ENCODE peak calls at places on chromosomes 3 and 15, in eight cellular contexts. V, W, B, T, D, A, U and F are unnamed samples.

GRCh38 chr15:76575177-76576078 is 238.9 kb downstream of the ISL2 start:
- DNase-seq in V (no peak), W (no peak), B (no peak), T (no peak), D (peak; percentile 45), A (no peak), U (no peak), F (no peak)

GRCh38 chr15:25536801-25537310 is 98.0 kb upstream of the UBE3A start:
- DNase-seq in V (no peak), W (no peak), B (no peak), T (no peak), D (no peak), A (peak; percentile 28), U (no peak), F (no peak)

GRCh38 chr3:125039897-125040175 is 16.0 kb downstream of the HEG1 start:
- DNase-seq in V (no peak), W (no peak), B (peak; percentile 42), T (no peak), D (no peak), A (no peak), U (no peak), F (no peak)

GRCh38 chr15:99142562-99142961 is 37.7 kb downstream of the SYNM start:
- DNase-seq in V (no peak), W (no peak), B (no peak), T (peak; percentile 63), D (no peak), A (peak; percentile 32), U (peak; percentile 24), F (no peak)

GRCh38 chr3:114799789-114800188 is 347.3 kb downstream of the ZBTB20 start:
- DNase-seq in V (no peak), W (no peak), B (no peak), T (no peak), D (peak; percentile 4), A (no peak), U (no peak), F (no peak)

GRCh38 chr3:27657871-27658270 is 64.3 kb downstream of the EOMES start:
- DNase-seq in V (no peak), W (no peak), B (no peak), T (no peak), D (peak; percentile 38), A (no peak), U (no peak), F (no peak)

GRCh38 chr15:66053991-66054390 is 184.7 kb downstream of the RAB11A start:
- DNase-seq in V (no peak), W (no peak), B (no peak), T (no peak), D (no peak), A (no peak), U (no peak), F (no peak)

GRCh38 chr3:153752405-153753027 is 368.7 kb upstream of the ARHGEF26 start:
- DNase-seq in V (no peak), W (no peak), B (no peak), T (no peak), D (no peak), A (no peak), U (no peak), F (no peak)

GRCh38 chr3:126858887-126859286 is 124.0 kb upstream of the PLXNA1 start:
- DNase-seq in V (no peak), W (no peak), B (peak; percentile 22), T (peak; percentile 67), D (peak; percentile 95), A (no peak), U (no peak), F (no peak)

GRCh38 chr15:31977812-31978662 is 52.3 kb upstream of the CHRNA7 start:
- DNase-seq in V (peak; percentile 79), W (peak; percentile 75), B (peak; percentile 26), T (peak; percentile 94), D (peak; percentile 18), A (peak; percentile 49), U (peak; percentile 88), F (peak; percentile 88)

DNA sequence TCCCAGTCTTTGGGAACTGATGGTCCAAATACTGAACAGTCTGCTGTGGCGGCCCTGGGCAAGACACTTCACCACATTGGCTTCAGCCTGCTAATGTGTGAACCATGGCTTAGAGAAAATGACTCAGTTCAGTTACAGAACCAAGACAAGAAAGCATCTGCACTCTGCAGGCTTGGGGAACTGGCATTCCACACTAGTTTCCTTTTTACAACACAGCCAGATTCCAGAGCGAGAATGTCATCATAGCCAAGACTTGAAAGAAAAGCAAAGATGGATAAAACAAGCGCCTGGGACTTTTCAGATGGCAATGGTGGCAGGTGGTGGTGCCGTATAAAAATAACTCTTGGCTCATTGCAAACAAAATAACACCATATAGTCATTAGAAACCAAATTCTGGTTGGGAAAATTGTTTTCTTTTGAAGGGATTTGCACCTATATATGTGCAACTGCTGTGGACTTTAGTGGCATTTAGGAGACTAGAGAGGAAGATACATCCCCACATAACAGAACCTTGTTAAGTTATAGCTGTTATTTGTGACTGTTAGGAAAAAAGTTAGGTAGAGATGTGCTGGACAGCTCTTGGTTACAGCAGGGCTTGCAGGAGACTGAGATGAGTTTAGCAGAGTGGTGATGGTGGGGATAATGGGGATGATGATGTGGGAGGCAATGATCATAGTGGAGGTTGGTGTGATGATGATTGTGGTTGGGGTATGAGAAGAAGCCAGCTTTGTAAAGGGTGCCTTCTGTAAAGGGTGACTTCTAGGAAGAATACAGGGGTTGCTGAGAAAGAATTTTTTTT is 273.6 kb downstream of the THRB start:
- DNase-seq in V (no peak), W (no peak), B (peak; percentile 79), T (no peak), D (peak; percentile 98), A (peak; percentile 57), U (no peak), F (peak; percentile 27)
- H3K9ac ChIP-seq in V (no peak overlapping the region), W (no peak overlapping the region), B (no peak overlapping the region), T (no peak overlapping the region), D (no peak overlapping the region), A (no peak overlapping the region), U (no peak overlapping the region), F (no peak overlapping the region)

DNA sequence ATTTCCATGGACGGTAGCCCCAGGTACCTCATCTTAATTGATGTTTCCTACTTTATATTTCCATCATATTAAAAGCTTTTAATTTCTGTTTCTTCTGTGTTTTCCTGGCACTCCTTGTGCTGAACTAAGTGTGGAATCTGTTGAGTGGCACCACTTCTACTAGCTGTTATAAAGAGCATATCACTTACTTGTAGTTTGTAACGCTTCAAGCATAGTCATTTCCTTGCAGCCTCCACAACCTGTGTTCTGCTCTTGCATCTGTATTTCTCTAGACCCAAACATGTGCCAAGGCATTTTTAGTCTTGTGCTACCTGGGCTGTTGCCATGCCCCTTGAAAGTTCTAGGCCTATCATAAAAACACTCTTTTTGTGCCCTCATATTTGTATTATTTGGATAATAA is 16.0 kb downstream of the ZNF654 start:
- DNase-seq in V (no peak), W (no peak), B (no peak), T (no peak), D (no peak), A (no peak), U (no peak), F (no peak)
- H3K9ac ChIP-seq in V (no peak overlapping the region), W (no peak overlapping the region), B (no peak overlapping the region), T (no peak overlapping the region), D (no peak overlapping the region), A (no peak overlapping the region), U (no peak overlapping the region), F (no peak overlapping the region)

GRCh38 chr3:135083179-135083578 is 288.1 kb downstream of the EPHB1 start:
- DNase-seq in V (no peak), W (no peak), B (no peak), T (no peak), D (no peak), A (no peak), U (no peak), F (no peak)

GRCh38 chr3:135084976-135085375 is 289.9 kb downstream of the EPHB1 start:
- DNase-seq in V (no peak), W (no peak), B (no peak), T (no peak), D (no peak), A (no peak), U (no peak), F (no peak)

GRCh38 chr3:135084404-135084803 is 289.3 kb downstream of the EPHB1 start:
- DNase-seq in V (no peak), W (no peak), B (no peak), T (no peak), D (peak; percentile 29), A (no peak), U (no peak), F (no peak)

GRCh38 chr3:135083756-135084155 is 288.7 kb downstream of the EPHB1 start:
- DNase-seq in V (no peak), W (no peak), B (no peak), T (no peak), D (no peak), A (no peak), U (no peak), F (no peak)

GRCh38 chr3:135085696-135086436 is 290.8 kb downstream of the EPHB1 start:
- DNase-seq in V (no peak), W (no peak), B (no peak), T (no peak), D (no peak), A (no peak), U (no peak), F (no peak)
- H3K9ac ChIP-seq in V (no peak overlapping the region), W (no peak overlapping the region), B (no peak overlapping the region), T (no peak overlapping the region), D (no peak overlapping the region), A (no peak overlapping the region), U (no peak overlapping the region), F (no peak overlapping the region)

GRCh38 chr3:44555753-44556152 is 760 bp downstream of the ZKSCAN7 start:
- DNase-seq in V (no peak), W (peak; percentile 50), B (no peak), T (no peak), D (peak; percentile 19), A (no peak), U (no peak), F (no peak)
- H3K9ac ChIP-seq in V (peak overlapping the region; percentile 74), W (peak overlapping the region; percentile 76), B (peak overlapping the region; percentile 65), T (peak overlapping the region; percentile 52), D (no peak overlapping the region), A (peak overlapping the region; percentile 93), U (peak overlapping the region; percentile 92), F (peak overlapping the region; percentile 67)